ENCODE peak calls at places on chromosomes 13 and 19, in four cellular contexts. G is endodermal cell, I is sciatic nerve, U is left ventricle myocardium inferior. N is an unnamed sample.

GRCh38 chr13:52847682-52848432 is 583 bp downstream of the PCDH8 start:
- DNase-seq in G (peak), I (no peak), U (no peak), N (no peak)

GRCh38 chr13:24864579-24864978 is 100.6 kb downstream of the RNF17 start:
- DNase-seq in G (no peak), I (no peak), U (no peak), N (no peak)

GRCh38 chr13:35963982-35964665 is 167.1 kb downstream of the DCLK1 start:
- DNase-seq in G (no peak), I (no peak), U (no peak), N (no peak)

GRCh38 chr19:50050406-50051223 is 24.8 kb downstream of the ZNF473 start:
- DNase-seq in G (no peak), I (peak), U (peak), N (peak)

GRCh38 chr19:35856546-35857149 is at the start of gene KIRREL2:
- DNase-seq in G (peak), I (no peak), U (no peak), N (no peak)

GRCh38 chr19:8444677-8445487 is at the start of gene HNRNPM:
- DNase-seq in G (peak), I (peak), U (peak), N (peak)

GRCh38 chr13:49651775-49652690 is 23.7 kb downstream of the ARL11 start:
- DNase-seq in G (no peak), I (no peak), U (no peak), N (no peak)

GRCh38 chr13:30292325-30292724 is 15.0 kb downstream of the KATNAL1 start:
- DNase-seq in G (no peak), I (no peak), U (no peak), N (peak)

GRCh38 chr13:112790735-112791641 is 101.2 kb downstream of the ATP11A start:
- DNase-seq in G (no peak), I (no peak), U (no peak), N (no peak)

GRCh38 chr19:45901432-45901903 is 945 bp downstream of the MYPOP start:
- DNase-seq in G (peak), I (peak), U (peak), N (peak)

GRCh38 chr19:4052114-4052992 is 14.3 kb downstream of the ZBTB7A start:
- DNase-seq in G (no peak), I (peak), U (no peak), N (no peak)

GRCh38 chr19:10660346-10660745 is 6.2 kb downstream of the ILF3 start:
- DNase-seq in G (no peak), I (no peak), U (no peak), N (no peak)

GRCh38 chr13:50375792-50376191 is 360.5 kb downstream of the KCNRG start:
- DNase-seq in G (no peak), I (no peak), U (no peak), N (no peak)

N was measured in erythroblast.